ENCODE peak calls at places on chromosomes 6 and 20, in four cellular contexts. F is fibroblast of lung, U is ovary, A is esophagus squamous epithelium. R is an unnamed sample.
A peak's percentile ranks its signal among the peaks of the same experiment; 100 is the strongest.

GRCh38 chr6:109236140-109237081 is 141.1 kb downstream of the CEP57L1 start:
- DNase-seq in F (no peak), U (no peak), A (no peak), R (peak; percentile 38)

GRCh38 chr6:80338201-80338836 is 231.8 kb downstream of the BCKDHB start:
- DNase-seq in F (peak; percentile 79), U (peak; percentile 32), A (no peak), R (peak; percentile 72)

GRCh38 chr6:99407076-99407475 is 13.1 kb upstream of the COQ3 start:
- DNase-seq in F (no peak), U (no peak), A (no peak), R (no peak)

GRCh38 chr6:84346372-84346771 is 118.9 kb upstream of the CEP162 start:
- DNase-seq in F (peak; percentile 0), U (no peak), A (no peak), R (no peak)

GRCh38 chr6:37517411-37517812 is 17.7 kb upstream of the CCDC167 start:
- DNase-seq in F (peak; percentile 26), U (no peak), A (no peak), R (peak; percentile 84)

GRCh38 chr6:33716379-33716778 is 4.9 kb upstream of the UQCC2 start:
- DNase-seq in F (no peak), U (no peak), A (no peak), R (no peak)

GRCh38 chr6:79724816-79725215 is 93.7 kb downstream of the SH3BGRL2 start:
- DNase-seq in F (no peak), U (no peak), A (no peak), R (no peak)

GRCh38 chr6:131281471-131282270 is 146.4 kb downstream of the AKAP7 start:
- DNase-seq in F (peak; percentile 79), U (no peak), A (no peak), R (peak; percentile 65)

GRCh38 chr6:10794239-10794638 is 44.1 kb downstream of the MAK start:
- DNase-seq in F (no peak), U (no peak), A (no peak), R (no peak)

GRCh38 chr6:38110407-38111025 is 291.0 kb downstream of the ZFAND3 start:
- DNase-seq in F (peak; percentile 47), U (no peak), A (no peak), R (no peak)

GRCh38 chr6:166565084-166565651 is 21.3 kb downstream of the RAMACL start:
- DNase-seq in F (no peak), U (no peak), A (no peak), R (no peak)

GRCh38 chr6:729646-730320 is 36.8 kb upstream of the EXOC2 start:
- DNase-seq in F (no peak), U (no peak), A (no peak), R (no peak)

GRCh38 chr6:116384727-116385461 is 14.1 kb downstream of the DSE start:
- DNase-seq in F (no peak), U (no peak), A (no peak), R (no peak)

GRCh38 chr6:113172531-113172966 is 684.6 kb upstream of the MARCKS start:
- DNase-seq in F (peak; percentile 24), U (no peak), A (no peak), R (no peak)

GRCh38 chr6:28609672-28610071 is 84.0 kb downstream of the GPX5 start:
- DNase-seq in F (no peak), U (no peak), A (no peak), R (no peak)

GRCh38 chr6:70414813-70415212 is 1.5 kb downstream of the FAM135A start:
- DNase-seq in F (peak; percentile 19), U (no peak), A (no peak), R (no peak)

GRCh38 chr6:70413114-70413828 is at the start of gene FAM135A:
- DNase-seq in F (peak; percentile 98), U (peak; percentile 99), A (peak; percentile 84), R (peak; percentile 91)

GRCh38 chr6:70415247-70415646 is 1.9 kb downstream of the FAM135A start:
- DNase-seq in F (no peak), U (no peak), A (no peak), R (no peak)

GRCh38 chr6:70412797-70413113 is 553 bp upstream of the FAM135A start:
- DNase-seq in F (no peak), U (no peak), A (no peak), R (no peak)

GRCh38 chr6:70413829-70414494 is 654 bp downstream of the FAM135A start:
- DNase-seq in F (peak; percentile 22), U (peak; percentile 23), A (no peak), R (no peak)
- H3K27ac ChIP-seq in F (peak overlapping the region; percentile 85), U (peak overlapping the region; percentile 86), A (peak overlapping the region; percentile 92), R (peak overlapping the region; percentile 47)

GRCh38 chr20:33673115-33673410 is 1.2 kb downstream of the NECAB3 start:
- DNase-seq in F (no peak), U (no peak), A (no peak), R (no peak)

GRCh38 chr20:33672426-33673114 is 1.7 kb downstream of the NECAB3 start:
- DNase-seq in F (no peak), U (peak; percentile 59), A (no peak), R (no peak)

GRCh38 chr20:33675127-33675954 is 1.1 kb upstream of the NECAB3 start:
- DNase-seq in F (peak; percentile 58), U (peak; percentile 93), A (no peak), R (no peak)

GRCh38 chr20:33674294-33675126 is at the start of gene NECAB3:
- DNase-seq in F (peak; percentile 65), U (peak; percentile 89), A (no peak), R (peak; percentile 60)

DNA sequence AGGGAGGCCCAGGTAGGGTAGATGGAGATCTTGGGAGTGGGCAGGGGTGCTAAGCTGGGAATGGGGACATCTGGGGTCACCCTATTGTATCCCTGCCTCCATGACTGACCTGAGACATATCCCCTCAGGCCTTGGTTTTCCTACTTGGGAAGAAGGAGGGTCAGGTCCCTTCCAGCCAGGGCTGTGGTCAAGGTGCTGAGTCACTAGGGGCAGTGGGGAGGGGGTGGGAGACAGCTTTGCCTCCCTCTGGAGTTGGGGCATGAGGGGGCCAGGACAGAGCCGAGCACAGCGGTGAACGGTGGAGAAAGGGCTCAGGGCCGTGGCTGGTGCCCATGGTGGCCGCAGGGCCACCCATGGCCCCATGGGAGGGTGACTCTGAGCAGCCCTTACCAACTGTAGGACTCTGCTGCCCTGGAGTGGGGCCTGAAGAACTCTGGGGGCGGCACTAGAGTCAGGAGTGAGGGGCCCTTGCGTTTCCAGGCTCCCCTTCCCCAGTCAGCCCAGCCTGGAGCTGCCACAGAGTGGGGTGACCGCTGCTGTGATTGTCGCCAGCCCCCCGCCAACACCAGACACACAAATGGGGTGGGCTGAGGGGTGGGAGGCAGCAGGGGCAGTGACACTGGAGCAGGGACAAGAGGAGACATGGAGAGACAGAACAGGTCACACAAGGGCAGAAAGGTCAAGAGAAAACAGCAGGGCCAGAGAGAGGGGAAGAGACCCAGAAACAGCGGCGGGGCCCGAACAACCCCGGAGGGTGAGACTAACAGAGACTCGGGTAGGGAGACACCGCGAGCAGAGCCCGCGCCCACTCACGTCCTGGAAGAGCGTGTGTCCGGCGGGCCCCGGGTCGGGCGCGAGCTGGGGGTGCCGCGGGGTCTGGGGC is 576 bp downstream of the NECAB3 start:
- DNase-seq in F (no peak), U (peak; percentile 60), A (no peak), R (no peak)
- TF ChIP-seq CTCF in F (no peak), U (no peak), A (no peak), R (no peak)

GRCh38 chr6:169473663-169474062 is 220.0 kb upstream of the THBS2 start:
- DNase-seq in F (no peak), U (no peak), A (no peak), R (no peak)
- H3K9me3 ChIP-seq in F (no peaks in the 10 kb centered on the region), U (no peaks in the 10 kb centered on the region), A (no peaks in the 10 kb centered on the region), R (peaks cover 4% of the 10 kb centered on the region)

DNA sequence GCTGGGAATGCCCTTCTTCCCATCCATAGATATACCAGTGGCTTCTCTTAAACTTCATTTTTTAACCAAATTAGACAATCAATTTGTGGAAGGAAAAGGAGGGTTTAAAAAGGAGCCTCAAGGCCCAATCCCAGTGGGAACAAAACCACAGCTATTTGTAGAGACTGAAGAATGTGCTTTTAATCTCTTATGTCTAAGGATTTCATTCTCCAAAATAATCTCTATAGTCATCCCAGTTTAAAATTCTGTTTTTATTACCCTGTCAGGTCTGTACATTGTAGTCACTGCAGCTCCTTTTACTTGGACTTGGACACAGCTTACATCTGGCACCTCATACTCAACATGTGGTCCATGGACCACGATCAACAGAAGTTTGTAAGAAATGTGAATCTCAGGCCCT is 152.2 kb upstream of the STMND1 start:
- DNase-seq in F (peak; percentile 21), U (no peak), A (no peak), R (no peak)
- H3K27ac ChIP-seq in F (no peak overlapping the region), U (no peak overlapping the region), A (no peak overlapping the region), R (no peak overlapping the region)

GRCh38 chr20:21615617-21616080 is 89.8 kb upstream of the PAX1 start:
- DNase-seq in F (peak; percentile 22), U (peak; percentile 24), A (no peak), R (peak; percentile 50)
- TF ChIP-seq CTCF in F (peak; percentile 60), U (no peak), A (peak; percentile 48), R (peak; percentile 25)

DNA sequence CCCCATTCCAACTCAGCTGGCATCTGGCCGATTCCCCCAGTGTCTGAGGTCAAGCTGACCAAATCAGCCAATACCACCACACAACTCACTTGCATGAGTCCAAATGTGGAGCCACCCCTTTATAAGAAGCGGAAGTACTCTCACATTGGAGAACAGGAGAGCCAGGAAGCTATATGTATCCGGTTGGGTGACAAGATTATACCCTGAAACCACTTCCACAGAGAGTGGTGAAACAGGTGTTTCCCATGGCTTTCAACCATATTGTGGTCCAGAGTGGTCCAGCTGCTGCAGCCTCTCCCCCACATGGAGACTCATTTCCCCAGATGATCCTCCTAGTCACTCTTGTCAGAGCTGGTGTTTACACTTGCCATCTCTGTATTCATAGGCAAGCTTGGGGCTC is 24.0 kb upstream of the SERINC1 start:
- DNase-seq in F (no peak), U (no peak), A (no peak), R (no peak)
- H3K9me3 ChIP-seq in F (no peaks in the 10 kb centered on the region), U (no peaks in the 10 kb centered on the region), A (peaks cover 4% of the 10 kb centered on the region), R (no peaks in the 10 kb centered on the region)

GRCh38 chr6:36355819-36356218 is 19.1 kb upstream of the BNIP5 start:
- DNase-seq in F (no peak), U (no peak), A (no peak), R (no peak)
- H3K27ac ChIP-seq in F (no peak overlapping the region), U (no peak overlapping the region), A (no peak overlapping the region), R (no peak overlapping the region)

GRCh38 chr6:157714153-157714490 is 108.9 kb upstream of the SNX9 start:
- DNase-seq in F (peak; percentile 42), U (no peak), A (no peak), R (no peak)
- TF ChIP-seq CTCF in F (no peak), U (no peak), A (no peak), R (no peak)

R was measured in CD8-positive, alpha-beta T cell.